ENCODE peak calls at places on chromosome 1, in six cellular contexts. One of them, this sample, is unnamed.

GRCh38 chr1:221440658-221441057 is 301.2 kb downstream of the DUSP10 start:
- DNase-seq in K562: no peak
- DNase-seq in GM12891: no peak
- DNase-seq in HepG2: no peak
- DNase-seq in GM12878: no peak
- DNase-seq in H1: no peak
- DNase-seq in this sample: no peak

GRCh38 chr1:186967659-186968394 is 139.1 kb downstream of the PLA2G4A start:
- DNase-seq in H1: no peak
- DNase-seq in GM12878: no peak
- DNase-seq in GM12891: no peak
- DNase-seq in K562: no peak
- DNase-seq in HepG2: no peak
- DNase-seq in this sample: no peak

GRCh38 chr1:23865543-23865930 is 2.6 kb downstream of the FUCA1 start:
- DNase-seq in H1: no peak
- DNase-seq in GM12891: no peak
- DNase-seq in HepG2: no peak
- DNase-seq in GM12878: peak; percentile 81
- DNase-seq in K562: no peak
- DNase-seq in this sample: no peak

GRCh38 chr1:41319803-41320711 is 41.2 kb upstream of the FOXO6 start:
- DNase-seq in H1: peak; percentile 47
- DNase-seq in K562: no peak
- DNase-seq in GM12891: no peak
- DNase-seq in GM12878: no peak
- DNase-seq in HepG2: no peak
- DNase-seq in this sample: no peak

GRCh38 chr1:108747128-108747827 is 804 bp downstream of the STXBP3 start:
- DNase-seq in GM12891: no peak
- DNase-seq in GM12878: peak; percentile 13
- DNase-seq in K562: peak; percentile 91
- DNase-seq in H1: peak; percentile 66
- DNase-seq in HepG2: peak; percentile 79
- DNase-seq in this sample: no peak

GRCh38 chr1:151062738-151063371 is 2.7 kb downstream of the MLLT11 start:
- DNase-seq in H1: no peak
- DNase-seq in GM12891: no peak
- DNase-seq in HepG2: no peak
- DNase-seq in GM12878: no peak
- DNase-seq in K562: peak; percentile 73
- DNase-seq in this sample: no peak

GRCh38 chr1:18107671-18108312 is at the start of gene IGSF21:
- DNase-seq in K562: no peak
- DNase-seq in H1: peak; percentile 71
- DNase-seq in HepG2: no peak
- DNase-seq in GM12878: no peak
- DNase-seq in GM12891: no peak
- DNase-seq in this sample: no peak

GRCh38 chr1:40438391-40439015 is 11.8 kb upstream of the ZFP69B start:
- DNase-seq in K562: peak; percentile 44
- DNase-seq in H1: no peak
- DNase-seq in GM12878: no peak
- DNase-seq in HepG2: peak; percentile 37
- DNase-seq in GM12891: no peak
- DNase-seq in this sample: no peak

GRCh38 chr1:167533851-167534300 is 15.5 kb upstream of the CD247 start:
- DNase-seq in K562: peak; percentile 87
- DNase-seq in H1: peak; percentile 90
- DNase-seq in GM12891: peak; percentile 51
- DNase-seq in GM12878: no peak
- DNase-seq in HepG2: peak; percentile 54
- DNase-seq in this sample: peak; percentile 53

GRCh38 chr1:5519366-5520135 is 472.7 kb downstream of the NPHP4 start:
- DNase-seq in GM12891: no peak
- DNase-seq in H1: no peak
- DNase-seq in GM12878: no peak
- DNase-seq in K562: no peak
- DNase-seq in HepG2: no peak
- DNase-seq in this sample: no peak

GRCh38 chr1:147086129-147086528 is 86.1 kb downstream of the PRKAB2 start:
- DNase-seq in GM12878: no peak
- DNase-seq in HepG2: no peak
- DNase-seq in H1: no peak
- DNase-seq in K562: no peak
- DNase-seq in GM12891: no peak
- DNase-seq in this sample: no peak

GRCh38 chr1:9591669-9592509 is 3.2 kb downstream of the TMEM201 start:
- DNase-seq in K562: no peak
- DNase-seq in HepG2: no peak
- DNase-seq in H1: peak; percentile 45
- DNase-seq in GM12878: no peak
- DNase-seq in GM12891: no peak
- DNase-seq in this sample: peak; percentile 19

GRCh38 chr1:100188617-100189016 is 10.6 kb upstream of the LRRC39 start:
- DNase-seq in GM12878: peak; percentile 31
- DNase-seq in K562: no peak
- DNase-seq in GM12891: no peak
- DNase-seq in H1: no peak
- DNase-seq in HepG2: no peak
- DNase-seq in this sample: no peak

GRCh38 chr1:28248273-28249012 is 10.9 kb upstream of the SESN2 start:
- DNase-seq in H1: peak; percentile 88
- DNase-seq in HepG2: peak; percentile 61
- DNase-seq in GM12891: no peak
- DNase-seq in K562: peak; percentile 92
- DNase-seq in GM12878: no peak
- DNase-seq in this sample: peak; percentile 36

GRCh38 chr1:77407738-77408375 is 126.0 kb downstream of the AK5 start:
- DNase-seq in K562: no peak
- DNase-seq in GM12891: no peak
- DNase-seq in GM12878: no peak
- DNase-seq in H1: no peak
- DNase-seq in HepG2: no peak
- DNase-seq in this sample: no peak

GRCh38 chr1:86997538-86997937 is 83.1 kb downstream of the HS2ST1 start:
- DNase-seq in GM12891: no peak
- DNase-seq in GM12878: no peak
- DNase-seq in H1: no peak
- DNase-seq in HepG2: no peak
- DNase-seq in K562: peak; percentile 51
- DNase-seq in this sample: no peak

GRCh38 chr1:2132222-2133038 is 62.1 kb downstream of the FAAP20 start:
- DNase-seq in H1: peak; percentile 75
- DNase-seq in GM12891: no peak
- DNase-seq in HepG2: peak; percentile 26
- DNase-seq in K562: peak; percentile 81
- DNase-seq in GM12878: no peak
- DNase-seq in this sample: no peak

GRCh38 chr1:20723537-20724363 is 5.9 kb upstream of the KIF17 start:
- DNase-seq in H1: no peak
- DNase-seq in HepG2: no peak
- DNase-seq in GM12891: no peak
- DNase-seq in K562: no peak
- DNase-seq in GM12878: no peak
- DNase-seq in this sample: no peak

GRCh38 chr1:40915581-40915980 is 53.4 kb upstream of the CITED4 start:
- DNase-seq in H1: no peak
- DNase-seq in K562: no peak
- DNase-seq in HepG2: no peak
- DNase-seq in GM12878: no peak
- DNase-seq in GM12891: no peak
- DNase-seq in this sample: no peak

GRCh38 chr1:40840526-40841323 is 21.4 kb downstream of the CITED4 start:
- DNase-seq in H1: no peak
- DNase-seq in HepG2: no peak
- DNase-seq in GM12891: no peak
- DNase-seq in GM12878: no peak
- DNase-seq in K562: peak; percentile 89
- DNase-seq in this sample: no peak

GRCh38 chr1:201827321-201828281 is 1.4 kb upstream of the IPO9 start:
- DNase-seq in GM12878: no peak
- DNase-seq in GM12891: no peak
- DNase-seq in H1: no peak
- DNase-seq in HepG2: no peak
- DNase-seq in K562: no peak
- DNase-seq in this sample: no peak

GRCh38 chr1:220113136-220113695 is 19.3 kb downstream of the IARS2 start:
- DNase-seq in K562: peak; percentile 68
- DNase-seq in H1: no peak
- DNase-seq in GM12878: no peak
- DNase-seq in HepG2: peak; percentile 30
- DNase-seq in GM12891: peak; percentile 15
- DNase-seq in this sample: no peak

GRCh38 chr1:43822040-43822439 is 111.6 kb upstream of the ARTN start:
- DNase-seq in HepG2: no peak
- DNase-seq in GM12891: no peak
- DNase-seq in K562: no peak
- DNase-seq in GM12878: no peak
- DNase-seq in H1: no peak
- DNase-seq in this sample: no peak

GRCh38 chr1:244836135-244836521 is 670 bp downstream of the COX20 start:
- DNase-seq in HepG2: peak; percentile 13
- DNase-seq in H1: no peak
- DNase-seq in K562: peak; percentile 55
- DNase-seq in GM12878: no peak
- DNase-seq in GM12891: no peak
- DNase-seq in this sample: no peak

DNA sequence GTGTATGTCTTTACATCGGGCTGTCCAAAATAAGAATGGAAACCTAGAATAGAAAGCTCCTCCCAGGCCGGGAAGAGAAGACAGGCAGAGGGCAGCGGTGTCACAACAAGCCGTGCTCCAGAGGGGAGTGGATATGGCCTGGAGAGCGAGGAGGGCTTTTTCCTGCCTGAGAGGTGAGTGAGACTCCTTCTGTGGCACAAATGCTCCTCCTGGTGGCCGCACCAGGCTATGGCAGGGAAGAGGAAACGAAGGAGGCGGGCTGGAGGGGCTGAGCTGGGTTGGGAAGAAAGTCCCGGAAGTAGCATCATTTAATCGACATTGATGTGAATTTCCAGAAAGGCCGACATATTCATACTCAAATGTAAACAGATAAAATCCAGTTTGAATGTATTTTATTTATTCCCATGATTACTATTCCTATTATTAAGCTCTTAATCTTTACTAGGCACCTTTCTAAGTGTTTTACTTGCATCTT is 54.7 kb downstream of the MEF2D start:
- DNase-seq in GM12878: no peak
- DNase-seq in K562: peak; percentile 86
- DNase-seq in GM12891: no peak
- DNase-seq in HepG2: peak; percentile 83
- DNase-seq in H1: peak; percentile 96
- DNase-seq in this sample: peak; percentile 50
- TF ChIP-seq POLR2AphosphoS5 in GM12878: no peak
- TF ChIP-seq POLR2AphosphoS5 in K562: no peak
- TF ChIP-seq POLR2AphosphoS5 in GM12891: no peak
- TF ChIP-seq POLR2AphosphoS5 in HepG2: no peak
- TF ChIP-seq POLR2AphosphoS5 in H1: no peak
- TF ChIP-seq POLR2AphosphoS5 in this sample: no peak

GRCh38 chr1:63874278-63874880 is 100.6 kb downstream of the ROR1 start:
- DNase-seq in K562: no peak
- DNase-seq in GM12878: no peak
- DNase-seq in H1: no peak
- DNase-seq in HepG2: no peak
- DNase-seq in GM12891: no peak
- DNase-seq in this sample: no peak
- TF ChIP-seq POLR2A in K562: no peak
- TF ChIP-seq POLR2A in GM12878: no peak
- TF ChIP-seq POLR2A in H1: no peak
- TF ChIP-seq POLR2A in HepG2: no peak
- TF ChIP-seq POLR2A in GM12891: no peak
- TF ChIP-seq POLR2A in this sample: no peak

DNA sequence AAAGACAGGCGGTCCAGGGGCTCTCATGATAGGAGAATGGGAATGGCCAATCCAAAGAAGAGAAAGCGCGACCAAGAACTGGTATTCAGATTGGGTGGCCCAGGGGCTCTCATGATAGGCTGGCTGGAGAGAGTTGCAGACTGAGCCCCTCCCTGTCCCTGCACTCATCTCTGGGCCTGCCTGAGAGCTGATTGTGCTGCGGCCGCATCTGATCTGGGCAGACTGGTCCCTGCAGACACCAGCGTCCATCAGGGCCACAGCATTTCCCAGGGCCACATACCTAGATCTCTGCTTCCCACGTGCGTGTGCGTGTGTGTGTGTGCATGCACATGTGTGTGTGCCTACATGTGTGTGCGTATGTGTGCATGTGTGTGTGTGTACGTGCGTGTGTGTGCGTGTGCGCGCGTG is 30.4 kb upstream of the MAN1C1 start:
- DNase-seq in GM12891: no peak
- DNase-seq in GM12878: no peak
- DNase-seq in H1: no peak
- DNase-seq in HepG2: no peak
- DNase-seq in K562: peak; percentile 70
- DNase-seq in this sample: no peak
- TF ChIP-seq TAF1 in GM12891: no peak
- TF ChIP-seq TAF1 in GM12878: no peak
- TF ChIP-seq TAF1 in H1: peak; percentile 42
- TF ChIP-seq TAF1 in HepG2: no peak
- TF ChIP-seq TAF1 in K562: no peak
- TF ChIP-seq TAF1 in this sample: no peak

GRCh38 chr1:42765832-42766722 is 751 bp downstream of the P3H1 start:
- DNase-seq in H1: peak; percentile 76
- DNase-seq in K562: peak; percentile 80
- DNase-seq in HepG2: peak; percentile 76
- DNase-seq in GM12891: no peak
- DNase-seq in GM12878: no peak
- DNase-seq in this sample: no peak
- TF ChIP-seq POLR2AphosphoS5 in H1: no peak
- TF ChIP-seq POLR2AphosphoS5 in K562: no peak
- TF ChIP-seq POLR2AphosphoS5 in HepG2: no peak
- TF ChIP-seq POLR2AphosphoS5 in GM12891: no peak
- TF ChIP-seq POLR2AphosphoS5 in GM12878: no peak
- TF ChIP-seq POLR2AphosphoS5 in this sample: no peak

GRCh38 chr1:6700853-6701436 is 671 bp downstream of the DNAJC11 start:
- DNase-seq in GM12891: no peak
- DNase-seq in HepG2: no peak
- DNase-seq in K562: peak; percentile 34
- DNase-seq in GM12878: no peak
- DNase-seq in H1: no peak
- DNase-seq in this sample: peak; percentile 15

GRCh38 chr1:6704746-6705145 is 3.1 kb upstream of the DNAJC11 start:
- DNase-seq in H1: no peak
- DNase-seq in HepG2: no peak
- DNase-seq in GM12891: no peak
- DNase-seq in K562: no peak
- DNase-seq in GM12878: no peak
- DNase-seq in this sample: no peak

GRCh38 chr1:6703016-6703415 is 1.4 kb upstream of the DNAJC11 start:
- DNase-seq in H1: no peak
- DNase-seq in HepG2: no peak
- DNase-seq in K562: no peak
- DNase-seq in GM12878: no peak
- DNase-seq in GM12891: no peak
- DNase-seq in this sample: no peak

GRCh38 chr1:6695861-6696260 is 5.8 kb downstream of the DNAJC11 start:
- DNase-seq in H1: no peak
- DNase-seq in GM12878: no peak
- DNase-seq in GM12891: no peak
- DNase-seq in HepG2: no peak
- DNase-seq in K562: no peak
- DNase-seq in this sample: no peak

GRCh38 chr1:6701437-6702153 is at the start of gene DNAJC11:
- DNase-seq in GM12878: peak; percentile 31
- DNase-seq in K562: peak; percentile 96
- DNase-seq in HepG2: peak; percentile 80
- DNase-seq in GM12891: peak; percentile 96
- DNase-seq in H1: peak; percentile 94
- DNase-seq in this sample: peak; percentile 93
- TF ChIP-seq POLR2A in GM12878: peak; percentile 90
- TF ChIP-seq POLR2A in K562: peak; percentile 91
- TF ChIP-seq POLR2A in HepG2: peak; percentile 79
- TF ChIP-seq POLR2A in GM12891: peak; percentile 90
- TF ChIP-seq POLR2A in H1: peak; percentile 97
- TF ChIP-seq POLR2A in this sample: peak; percentile 84